ENCODE peak calls at places on chromosome 15, in six cellular contexts. G is substantia nigra; Y is activated CD4-positive, alpha-beta memory T cell treated with anti-CD3 and anti-CD28 coated beads, Interleukin-2, amount 10 ng/mL, durations not matched to agents 7 days and 5 days; R is activated T-cell treated with anti-CD3 and anti-CD28 coated beads for 4 hours; S is brain microvascular endothelial cell; B is WTC11. K is an unnamed sample.

GRCh38 chr15:85870216-85871014 is 75.7 kb upstream of the KLHL25 start:
- DNase-seq in G (no peak), Y (no peak), R (no peak), S (no peak), B (no peak), K (no peak)

GRCh38 chr15:57405133-57405532 is 28.8 kb downstream of the CGNL1 start:
- DNase-seq in G (no peak), Y (no peak), R (no peak), S (no peak), B (no peak), K (no peak)

GRCh38 chr15:76222159-76222558 is 89.1 kb downstream of the ETFA start:
- DNase-seq in G (no peak), Y (no peak), R (no peak), S (no peak), B (no peak), K (no peak)

GRCh38 chr15:70048578-70048977 is 49.1 kb downstream of the TLE3 start:
- DNase-seq in G (no peak), Y (no peak), R (no peak), S (no peak), B (no peak), K (no peak)

GRCh38 chr15:68427366-68427765 is 4.6 kb downstream of the ITGA11 start:
- DNase-seq in G (no peak), Y (no peak), R (no peak), S (no peak), B (no peak), K (no peak)

GRCh38 chr15:29043731-29044485 is 158.1 kb downstream of the APBA2 start:
- DNase-seq in G (no peak), Y (no peak), R (no peak), S (peak), B (no peak), K (no peak)

GRCh38 chr15:92654662-92655061 is 913 bp downstream of the FAM174B start:
- DNase-seq in G (no peak), Y (no peak), R (no peak), S (no peak), B (no peak), K (no peak)

GRCh38 chr15:76059320-76060097 is at the start of gene TMEM266:
- DNase-seq in G (no peak), Y (peak), R (no peak), S (no peak), B (peak), K (peak)

GRCh38 chr15:39230917-39231285 is 350.0 kb upstream of the THBS1 start:
- DNase-seq in G (no peak), Y (no peak), R (no peak), S (no peak), B (no peak), K (no peak)

GRCh38 chr15:28983432-28984311 is 97.9 kb downstream of the APBA2 start:
- DNase-seq in G (no peak), Y (no peak), R (no peak), S (no peak), B (peak), K (no peak)

GRCh38 chr15:39403674-39404117 is 177.2 kb upstream of the THBS1 start:
- DNase-seq in G (no peak), Y (no peak), R (no peak), S (peak), B (no peak), K (no peak)

GRCh38 chr15:51828621-51829359 is 663 bp upstream of the TMOD3 start:
- DNase-seq in G (no peak), Y (no peak), R (no peak), S (no peak), B (no peak), K (no peak)

GRCh38 chr15:44381223-44381622 is 46.2 kb upstream of the CTDSPL2 start:
- DNase-seq in G (no peak), Y (no peak), R (no peak), S (no peak), B (no peak), K (no peak)

GRCh38 chr15:92614791-92615785 is 40.5 kb downstream of the FAM174B start:
- DNase-seq in G (no peak), Y (no peak), R (no peak), S (no peak), B (no peak), K (no peak)

GRCh38 chr15:98946301-98947255 is 61.0 kb downstream of the PGPEP1L start:
- DNase-seq in G (peak), Y (no peak), R (no peak), S (peak), B (no peak), K (peak)

GRCh38 chr15:26842391-26842790 is 24.5 kb upstream of the GABRA5 start:
- DNase-seq in G (no peak), Y (no peak), R (no peak), S (no peak), B (peak), K (no peak)

GRCh38 chr15:93467327-93467726 is 378.3 kb upstream of the RGMA start:
- DNase-seq in G (no peak), Y (no peak), R (no peak), S (no peak), B (no peak), K (peak)

GRCh38 chr15:71348597-71348996 is 233.3 kb downstream of the THSD4 start:
- DNase-seq in G (no peak), Y (no peak), R (no peak), S (no peak), B (no peak), K (no peak)

GRCh38 chr15:83956887-83957286 is 278.7 kb upstream of the GOLGA6L4 start:
- DNase-seq in G (no peak), Y (no peak), R (no peak), S (no peak), B (no peak), K (no peak)

GRCh38 chr15:96336045-96336642 is 5.6 kb downstream of the NR2F2 start:
- DNase-seq in G (no peak), Y (no peak), R (no peak), S (peak), B (no peak), K (no peak)

GRCh38 chr15:74259821-74260502 is 23.8 kb downstream of the CCDC33 start:
- DNase-seq in G (no peak), Y (no peak), R (no peak), S (no peak), B (no peak), K (no peak)

GRCh38 chr15:66658855-66659254 is 43.2 kb upstream of the SMAD6 start:
- DNase-seq in G (no peak), Y (no peak), R (no peak), S (no peak), B (no peak), K (no peak)

GRCh38 chr15:74174966-74175270 is 1.4 kb downstream of the ISLR start:
- DNase-seq in G (no peak), Y (no peak), R (no peak), S (no peak), B (peak), K (no peak)

GRCh38 chr15:71015342-71015741 is 99.9 kb upstream of the THSD4 start:
- DNase-seq in G (no peak), Y (no peak), R (no peak), S (no peak), B (no peak), K (no peak)

GRCh38 chr15:62472616-62473299 is 307.7 kb upstream of the C2CD4B start:
- DNase-seq in G (no peak), Y (no peak), R (no peak), S (no peak), B (no peak), K (no peak)

GRCh38 chr15:91723959-91724358 is 129.5 kb upstream of the SLCO3A1 start:
- DNase-seq in G (no peak), Y (no peak), R (no peak), S (no peak), B (no peak), K (no peak)

GRCh38 chr15:51924146-51925068 is 47.2 kb downstream of the LEO1 start:
- DNase-seq in G (no peak), Y (no peak), R (no peak), S (no peak), B (peak), K (peak)

GRCh38 chr15:90597477-90598052 is 67.8 kb downstream of the CRTC3 start:
- DNase-seq in G (no peak), Y (no peak), R (no peak), S (no peak), B (no peak), K (no peak)

GRCh38 chr15:27706300-27706699 is 392.8 kb downstream of the OCA2 start:
- DNase-seq in G (no peak), Y (no peak), R (no peak), S (no peak), B (no peak), K (no peak)

GRCh38 chr15:71003314-71003713 is 110.7 kb downstream of the LRRC49 start:
- DNase-seq in G (no peak), Y (no peak), R (no peak), S (peak), B (no peak), K (no peak)

GRCh38 chr15:74228723-74229081 is 7.4 kb upstream of the CCDC33 start:
- DNase-seq in G (no peak), Y (no peak), R (no peak), S (no peak), B (peak), K (peak)

GRCh38 chr15:90184119-90184785 is 16.9 kb upstream of the SEMA4B start:
- DNase-seq in G (peak), Y (peak), R (peak), S (no peak), B (no peak), K (peak)

GRCh38 chr15:20341901-20342605 is 199.5 kb downstream of the GOLGA6L6 start:
- DNase-seq in G (no peak), Y (peak), R (no peak), S (peak), B (peak), K (peak)

GRCh38 chr15:50116477-50116876 is 2.6 kb downstream of the ATP8B4 start:
- DNase-seq in G (no peak), Y (peak), R (no peak), S (no peak), B (peak), K (peak)

GRCh38 chr15:67504796-67505195 is 16.1 kb upstream of the C15orf61 start:
- DNase-seq in G (no peak), Y (no peak), R (no peak), S (no peak), B (no peak), K (no peak)

GRCh38 chr15:50854594-50855490 is 53.6 kb upstream of the AP4E1 start:
- DNase-seq in G (no peak), Y (no peak), R (no peak), S (no peak), B (no peak), K (no peak)

GRCh38 chr15:63408514-63408913 is 26.9 kb upstream of the CA12 start:
- DNase-seq in G (no peak), Y (no peak), R (no peak), S (no peak), B (no peak), K (no peak)

GRCh38 chr15:95347846-95348245 is 982.7 kb upstream of the NR2F2 start:
- DNase-seq in G (no peak), Y (no peak), R (no peak), S (no peak), B (no peak), K (no peak)